ENCODE peak calls at places on chromosomes 5 and 9, in six cellular contexts. D is cardiac muscle cell, S is AG04450, E is neural progenitor cell, H is astrocyte of the cerebellum, L is choroid plexus epithelial cell. Q is an unnamed sample.

GRCh38 chr9:97758334-97758916 is 61.3 kb upstream of the XPA start:
- DNase-seq in L (no peak), D (no peak), E (no peak), S (no peak), H (no peak), Q (no peak)

GRCh38 chr5:65943771-65944170 is 17.4 kb downstream of the ERBIN start:
- DNase-seq in E (no peak), H (no peak), D (no peak), L (no peak), S (no peak), Q (no peak)

GRCh38 chr5:90959262-90959661 is 400.7 kb downstream of the ADGRV1 start:
- DNase-seq in L (no peak), H (no peak), S (no peak), D (no peak), E (no peak), Q (no peak)

GRCh38 chr9:71683598-71684235 is 84.6 kb downstream of the CEMIP2 start:
- DNase-seq in E (peak), H (no peak), S (no peak), D (peak), L (peak), Q (peak)

GRCh38 chr5:31854625-31855526 is 215.9 kb downstream of the PDZD2 start:
- DNase-seq in D (peak), H (no peak), L (peak), S (no peak), E (peak), Q (peak)

GRCh38 chr5:113122053-113122452 is 145.5 kb downstream of the DCP2 start:
- DNase-seq in S (peak), L (peak), D (peak), E (no peak), H (no peak), Q (peak)

GRCh38 chr9:129231022-129231739 is 53.1 kb upstream of the IER5L start:
- DNase-seq in H (no peak), S (no peak), L (no peak), D (no peak), E (no peak), Q (no peak)

GRCh38 chr9:19232117-19232829 is 1.8 kb downstream of the DENND4C start:
- DNase-seq in D (no peak), E (no peak), L (peak), S (no peak), H (no peak), Q (peak)

GRCh38 chr5:96338089-96338488 is 95.0 kb downstream of the PCSK1 start:
- DNase-seq in D (no peak), L (no peak), S (no peak), H (no peak), E (no peak), Q (no peak)

GRCh38 chr9:14498824-14499223 is 184.9 kb upstream of the NFIB start:
- DNase-seq in S (no peak), E (no peak), D (no peak), L (no peak), H (no peak), Q (no peak)

GRCh38 chr9:14500705-14501104 is 186.8 kb upstream of the NFIB start:
- DNase-seq in D (no peak), E (peak), H (no peak), L (no peak), S (no peak), Q (no peak)

GRCh38 chr9:14499976-14500375 is 186.0 kb upstream of the NFIB start:
- DNase-seq in L (no peak), D (no peak), H (no peak), E (no peak), S (no peak), Q (no peak)

GRCh38 chr9:14497476-14497875 is 183.5 kb upstream of the NFIB start:
- DNase-seq in L (no peak), H (no peak), D (no peak), E (no peak), S (no peak), Q (no peak)

DNA sequence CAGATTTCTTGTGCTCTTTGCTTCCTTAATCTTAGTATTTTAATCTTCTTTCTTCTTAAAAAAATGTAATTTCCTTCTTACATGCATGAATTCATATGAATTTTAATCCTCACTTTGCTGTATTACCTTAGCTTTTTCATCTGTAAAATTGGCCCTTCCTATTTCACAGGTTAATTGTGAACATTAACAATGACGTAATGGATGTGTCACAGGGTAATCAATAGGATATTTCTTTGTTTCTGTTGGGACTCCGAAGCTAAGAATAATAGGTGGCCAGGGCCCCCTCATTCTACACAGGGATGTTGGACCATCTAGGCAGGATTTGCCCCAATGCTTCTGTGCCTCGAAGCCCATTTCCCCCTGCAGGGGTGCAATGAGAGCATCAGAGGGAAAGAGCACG is 187.4 kb upstream of the NFIB start:
- DNase-seq in E (no peak), H (no peak), S (no peak), L (no peak), D (no peak), Q (no peak)
- H3K4me3 ChIP-seq in E (no peak), H (no peak), S (no peak), L (no peak), D (no peak), Q (no peak)

GRCh38 chr5:138611295-138612220 is 36.4 kb upstream of the HSPA9 start:
- DNase-seq in L (peak), E (peak), H (no peak), S (no peak), D (peak), Q (no peak)
- TF ChIP-seq CTCF in L (peak), E (peak), H (no peak), S (no peak), D (no peak), Q (peak)

GRCh38 chr5:150264667-150265603 is 24.6 kb downstream of the CAMK2A start:
- DNase-seq in E (no peak), H (no peak), D (no peak), L (no peak), S (no peak), Q (no peak)

GRCh38 chr5:150263339-150263738 is 26.2 kb downstream of the CAMK2A start:
- DNase-seq in L (no peak), E (no peak), S (no peak), H (no peak), D (no peak), Q (no peak)

GRCh38 chr5:150266807-150267408 is 22.7 kb downstream of the CAMK2A start:
- DNase-seq in L (peak), H (no peak), S (no peak), D (no peak), E (no peak), Q (no peak)

GRCh38 chr5:150263801-150264621 is 25.6 kb downstream of the CAMK2A start:
- DNase-seq in H (peak), L (peak), D (peak), E (no peak), S (peak), Q (peak)

GRCh38 chr5:150265984-150266383 is 23.6 kb downstream of the CAMK2A start:
- DNase-seq in L (no peak), D (no peak), H (no peak), S (no peak), E (no peak), Q (no peak)
- H3K4me3 ChIP-seq in L (no peak), D (no peak), H (no peak), S (no peak), E (no peak), Q (no peak)

DNA sequence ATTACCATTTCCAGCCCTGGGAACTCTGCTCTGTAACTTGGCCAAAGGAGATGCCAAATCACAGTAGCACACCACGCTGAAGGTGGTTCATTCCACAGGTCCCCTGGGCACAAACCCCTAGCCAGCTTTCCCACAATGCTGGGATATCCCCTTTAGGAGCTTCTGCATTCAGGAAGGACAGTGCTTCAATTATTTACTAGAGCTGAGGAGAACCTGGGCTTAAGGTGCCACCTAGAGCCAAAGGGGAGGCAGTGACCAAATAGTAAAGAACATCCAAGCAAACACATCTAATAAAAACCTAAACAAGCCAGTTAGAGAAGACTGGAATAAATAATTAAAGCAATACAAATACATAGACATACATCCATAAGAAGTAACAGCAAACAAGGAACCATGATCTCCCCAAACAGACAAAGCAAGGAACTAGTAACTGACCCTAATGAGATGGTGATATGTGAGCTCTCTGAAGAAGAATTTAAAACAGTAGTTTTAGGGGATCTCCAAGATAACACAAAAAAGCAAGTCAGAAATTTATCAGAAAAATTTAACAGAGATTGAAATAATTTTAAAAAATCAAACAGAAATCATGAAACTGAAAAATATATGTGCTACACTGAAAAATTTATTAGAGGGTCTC is 14.6 kb downstream of the KIF4B start:
- DNase-seq in E (peak), S (no peak), D (peak), H (no peak), L (peak), Q (no peak)
- TF ChIP-seq CTCF in E (peak), S (peak), D (peak), H (peak), L (peak), Q (no peak)

Q was measured in astrocyte of the spinal cord.